ENCODE peak calls at places on chromosomes 3 and 15, in ten cellular contexts. J is PC-3; E is dorsolateral prefrontal cortex; G is stimulated activated CD8-positive, alpha-beta memory T cell treated with anti-CD3 and anti-CD28 coated beads, Interleukin-7, amount 100 ng/mL, for 4 hours; F is stimulated activated naive CD8-positive, alpha-beta T cell treated with anti-CD3 and anti-CD28 coated beads, Interleukin-15, Interleukin-2, amounts not matched to agents 100 U/mL and 50 U/mL, for 24 hours; W is HFFc6; H is GM12864; T is iPS-NIHi11; B is NCI-H460; X is GM04504. M is an unnamed sample.

GRCh38 chr15:76139368-76140068 is 79.7 kb downstream of the TMEM266 start:
- DNase-seq in G (peak), F (peak), H (peak), E (peak), X (no peak), T (peak), W (peak), B (peak), J (peak), M (peak)

GRCh38 chr15:38853608-38854007 is 289.0 kb upstream of the RASGRP1 start:
- DNase-seq in T (peak), G (no peak), E (no peak), W (peak), F (peak), J (peak), H (no peak), B (peak), X (no peak), M (peak)

GRCh38 chr3:122975924-122976293 is 51.7 kb downstream of the SEMA5B start:
- DNase-seq in X (no peak), F (peak), W (no peak), G (no peak), E (no peak), J (no peak), T (no peak), B (no peak), H (no peak), M (no peak)

GRCh38 chr15:73941044-73941443 is 14.8 kb downstream of the LOXL1 start:
- DNase-seq in T (no peak), G (no peak), J (peak), H (no peak), X (peak), E (no peak), W (peak), B (no peak), F (no peak), M (no peak)

GRCh38 chr15:73882761-73883419 is 9.5 kb downstream of the TBC1D21 start:
- DNase-seq in T (no peak), B (no peak), G (no peak), W (no peak), H (no peak), F (no peak), J (peak), E (no peak), X (no peak), M (no peak)

GRCh38 chr3:131549340-131549739 is 46.6 kb upstream of the MRPL3 start:
- DNase-seq in X (no peak), T (peak), G (no peak), H (peak), F (no peak), E (no peak), B (no peak), J (peak), W (no peak), M (no peak)

GRCh38 chr3:138833908-138834358 is 795 bp downstream of the PIK3CB start:
- DNase-seq in X (no peak), G (no peak), E (no peak), J (no peak), H (no peak), T (no peak), B (peak), W (no peak), F (peak), M (no peak)

GRCh38 chr3:82294609-82295008 is 533.2 kb upstream of the GBE1 start:
- DNase-seq in F (no peak), J (no peak), B (no peak), T (no peak), G (no peak), E (no peak), X (no peak), H (no peak), W (no peak), M (no peak)

GRCh38 chr3:116280130-116280740 is 165.1 kb downstream of the LSAMP start:
- DNase-seq in J (no peak), W (no peak), H (no peak), B (no peak), E (peak), G (no peak), X (no peak), F (no peak), T (no peak), M (no peak)

GRCh38 chr3:170488802-170489201 is 70.1 kb downstream of the CLDN11 start:
- DNase-seq in F (no peak), E (no peak), T (no peak), H (no peak), X (peak), G (no peak), J (peak), B (no peak), W (peak), M (no peak)

GRCh38 chr15:96341465-96342142 is 11.1 kb downstream of the NR2F2 start:
- DNase-seq in F (no peak), E (no peak), H (no peak), G (no peak), B (no peak), J (no peak), W (no peak), T (no peak), X (no peak), M (no peak)

GRCh38 chr3:14422016-14422963 is 19.9 kb downstream of the SLC6A6 start:
- DNase-seq in F (no peak), G (no peak), T (peak), W (no peak), H (no peak), J (no peak), X (no peak), E (no peak), B (no peak), M (no peak)

GRCh38 chr3:38059148-38059547 is 20.1 kb downstream of the DLEC1 start:
- DNase-seq in F (no peak), G (no peak), W (no peak), J (no peak), E (no peak), B (no peak), T (no peak), H (no peak), X (no peak), M (no peak)

GRCh38 chr15:74251187-74251811 is 15.2 kb downstream of the CCDC33 start:
- DNase-seq in G (no peak), W (no peak), X (no peak), F (no peak), H (no peak), T (no peak), J (no peak), E (peak), B (no peak), M (no peak)

GRCh38 chr3:193915099-193915498 is 220.8 kb upstream of the HES1 start:
- DNase-seq in B (no peak), F (no peak), E (no peak), W (no peak), J (no peak), X (no peak), G (no peak), H (no peak), T (no peak), M (no peak)

GRCh38 chr15:70121656-70122297 is 24.1 kb upstream of the TLE3 start:
- DNase-seq in B (peak), G (no peak), X (peak), W (no peak), H (no peak), T (no peak), F (no peak), E (no peak), J (peak), M (no peak)

GRCh38 chr15:62382046-62382445 is 217.0 kb upstream of the C2CD4B start:
- DNase-seq in W (no peak), X (no peak), G (no peak), E (no peak), T (no peak), J (no peak), H (no peak), F (no peak), B (no peak), M (no peak)

GRCh38 chr3:45166283-45166879 is 20.2 kb upstream of the CDCP1 start:
- DNase-seq in G (no peak), X (no peak), F (no peak), E (no peak), T (no peak), J (no peak), W (no peak), H (no peak), B (no peak), M (no peak)

GRCh38 chr15:40289140-40289775 is 6.4 kb upstream of the ANKRD63 start:
- DNase-seq in F (no peak), B (no peak), W (no peak), T (no peak), G (no peak), E (no peak), J (peak), X (no peak), H (no peak), M (no peak)

GRCh38 chr3:106086636-106087035 is 217.8 kb upstream of the CBLB start:
- DNase-seq in W (no peak), X (no peak), T (no peak), H (no peak), F (no peak), G (no peak), B (no peak), E (no peak), J (peak), M (no peak)

GRCh38 chr3:155835341-155836071 is 18.7 kb downstream of the SLC33A1 start:
- DNase-seq in G (no peak), B (no peak), E (no peak), F (no peak), W (no peak), J (no peak), X (no peak), H (no peak), T (no peak), M (no peak)

GRCh38 chr3:122102191-122102935 is 47.2 kb downstream of the CD86 start:
- DNase-seq in W (no peak), T (no peak), E (no peak), J (no peak), H (peak), G (no peak), F (peak), B (no peak), X (no peak), M (no peak)

GRCh38 chr3:187025656-187026320 is 95.5 kb downstream of the ST6GAL1 start:
- DNase-seq in G (peak), X (no peak), F (peak), B (no peak), E (no peak), W (no peak), T (no peak), H (no peak), J (no peak), M (no peak)

GRCh38 chr15:57784081-57784488 is 77.6 kb downstream of the POLR2M start:
- DNase-seq in F (no peak), E (no peak), J (no peak), X (peak), T (no peak), W (peak), G (no peak), B (no peak), H (no peak), M (no peak)

GRCh38 chr15:64773606-64774555 is 1.5 kb downstream of the RBPMS2 start:
- DNase-seq in T (no peak), X (no peak), E (no peak), G (no peak), F (no peak), H (no peak), W (no peak), B (no peak), J (no peak), M (no peak)

GRCh38 chr3:3907023-3907422 is 107.8 kb downstream of the LRRN1 start:
- DNase-seq in X (no peak), E (no peak), H (no peak), B (no peak), J (no peak), T (no peak), F (no peak), G (no peak), W (no peak), M (no peak)

GRCh38 chr3:101803152-101803782 is 24.3 kb downstream of the NXPE3 start:
- DNase-seq in X (peak), J (peak), H (peak), F (peak), G (peak), T (peak), E (no peak), W (peak), B (peak), M (peak)

GRCh38 chr15:87816016-87816415 is 440.5 kb downstream of the NTRK3 start:
- DNase-seq in W (peak), B (no peak), T (no peak), F (no peak), J (no peak), E (no peak), X (no peak), H (no peak), G (no peak), M (no peak)

GRCh38 chr15:88440021-88440420 is 27.2 kb downstream of the MRPL46 start:
- DNase-seq in X (no peak), G (no peak), H (no peak), F (no peak), J (peak), E (no peak), B (no peak), W (peak), T (no peak), M (no peak)

GRCh38 chr3:134652409-134652831 is 1.6 kb upstream of the KY start:
- DNase-seq in T (no peak), F (no peak), E (no peak), J (no peak), B (no peak), X (no peak), H (no peak), G (no peak), W (no peak), M (no peak)

GRCh38 chr3:24237971-24238767 is 256.5 kb downstream of the THRB start:
- DNase-seq in G (no peak), E (no peak), T (peak), H (peak), X (peak), J (peak), F (peak), W (peak), B (peak), M (peak)

GRCh38 chr3:46664188-46664970 is 29.1 kb downstream of the ALS2CL start:
- DNase-seq in W (no peak), T (peak), H (no peak), B (no peak), X (no peak), E (peak), J (no peak), G (no peak), F (no peak), M (no peak)

GRCh38 chr3:37493485-37494080 is 319.2 kb upstream of the LRRFIP2 start:
- DNase-seq in X (no peak), W (no peak), G (no peak), E (no peak), J (no peak), H (no peak), F (no peak), B (no peak), T (no peak), M (no peak)

GRCh38 chr15:98529205-98530145 is 118.9 kb upstream of the IGF1R start:
- DNase-seq in B (no peak), G (no peak), W (no peak), E (no peak), X (no peak), T (no peak), J (no peak), F (no peak), H (no peak), M (no peak)

GRCh38 chr3:4738737-4739274 is 240.4 kb upstream of the BHLHE40 start:
- DNase-seq in B (no peak), H (no peak), E (no peak), W (peak), X (no peak), G (no peak), F (peak), J (no peak), T (no peak), M (no peak)

GRCh38 chr3:20141841-20142240 is 44.2 kb downstream of the SGO1 start:
- DNase-seq in E (peak), G (no peak), H (no peak), J (no peak), B (no peak), W (no peak), T (peak), X (no peak), F (no peak), M (no peak)

GRCh38 chr15:80527961-80528360 is 123.8 kb downstream of the ARNT2 start:
- DNase-seq in W (no peak), B (no peak), H (no peak), G (no peak), E (peak), T (no peak), J (no peak), F (no peak), X (no peak), M (no peak)

GRCh38 chr15:70254186-70254974 is 156.7 kb upstream of the TLE3 start:
- DNase-seq in G (no peak), F (no peak), W (no peak), H (no peak), B (no peak), E (no peak), T (no peak), X (no peak), J (no peak), M (no peak)

GRCh38 chr15:48017747-48018146 is 103.0 kb upstream of the SLC24A5 start:
- DNase-seq in F (no peak), W (no peak), H (no peak), J (no peak), E (no peak), B (no peak), T (no peak), X (no peak), G (no peak), M (no peak)